ENCODE peak calls at places on chromosomes 6 and 20, in six cellular contexts. Y is gastrocnemius medialis, X is psoas muscle, S is fibroblast of lung, L is astrocyte, B is epithelial cell of esophagus. Q is an unnamed sample.
A peak's percentile ranks its signal among the peaks of the same experiment; 100 is the strongest.

GRCh38 chr6:117906454-117906904 is 585 bp upstream of the SLC35F1 start:
- DNase-seq in B (no peak), Y (no peak), L (no peak), X (no peak), S (no peak), Q (no peak)

GRCh38 chr6:30009113-30009512 is 52.0 kb upstream of the POLR1H start:
- DNase-seq in B (no peak), Y (no peak), S (no peak), X (no peak), L (no peak), Q (no peak)

GRCh38 chr6:146890644-146891434 is 292.1 kb downstream of the ADGB start:
- DNase-seq in X (no peak), S (peak; percentile 49), Y (no peak), L (peak; percentile 44), B (no peak), Q (no peak)

GRCh38 chr6:94278146-94278545 is 858.8 kb upstream of the EPHA7 start:
- DNase-seq in X (no peak), L (no peak), Y (no peak), B (no peak), S (no peak), Q (no peak)

GRCh38 chr20:46028110-46028509 is 905 bp upstream of the SLC12A5 start:
- DNase-seq in L (no peak), Y (no peak), X (no peak), S (no peak), B (no peak), Q (no peak)

GRCh38 chr6:25296217-25296905 is 17.2 kb downstream of the CARMIL1 start:
- DNase-seq in S (no peak), Y (no peak), L (no peak), B (no peak), X (no peak), Q (no peak)

GRCh38 chr6:140985679-140986275 is 1146.9 kb upstream of the GJE1 start:
- DNase-seq in Y (no peak), S (no peak), X (no peak), B (no peak), L (no peak), Q (peak; percentile 7)

GRCh38 chr20:32737371-32738223 is 5.7 kb downstream of the COMMD7 start:
- DNase-seq in X (no peak), Y (no peak), S (peak; percentile 91), B (peak; percentile 41), L (peak; percentile 90), Q (peak; percentile 81)

GRCh38 chr20:33668087-33668790 is 1.5 kb downstream of the ACTL10 start:
- DNase-seq in B (no peak), L (no peak), Y (peak; percentile 77), S (no peak), X (no peak), Q (no peak)

GRCh38 chr6:106381871-106382270 is 21.4 kb downstream of the CRYBG1 start:
- DNase-seq in B (peak; percentile 89), S (no peak), Y (no peak), X (no peak), L (no peak), Q (no peak)

GRCh38 chr20:25044660-25045342 is 13.1 kb downstream of the ACSS1 start:
- DNase-seq in S (no peak), L (no peak), X (peak; percentile 31), Y (peak; percentile 78), B (no peak), Q (no peak)

GRCh38 chr6:35218021-35218420 is 4.3 kb downstream of the SCUBE3 start:
- DNase-seq in X (no peak), Y (no peak), L (peak; percentile 31), B (peak; percentile 46), S (peak; percentile 54), Q (peak; percentile 54)

GRCh38 chr6:47197672-47198640 is 111.7 kb downstream of the TNFRSF21 start:
- DNase-seq in S (no peak), L (no peak), X (no peak), Y (no peak), B (no peak), Q (no peak)

GRCh38 chr6:81785340-81785739 is 32.9 kb upstream of the TENT5A start:
- DNase-seq in S (no peak), X (no peak), L (no peak), B (peak; percentile 79), Y (no peak), Q (no peak)

GRCh38 chr6:81788748-81789147 is 36.3 kb upstream of the TENT5A start:
- DNase-seq in Y (no peak), X (no peak), S (no peak), L (no peak), B (no peak), Q (peak; percentile 25)

GRCh38 chr6:81786159-81786558 is 33.7 kb upstream of the TENT5A start:
- DNase-seq in L (no peak), X (no peak), B (peak; percentile 39), S (peak; percentile 20), Y (no peak), Q (no peak)

GRCh38 chr6:81789303-81789702 is 36.8 kb upstream of the TENT5A start:
- DNase-seq in B (no peak), L (no peak), X (no peak), Y (no peak), S (no peak), Q (no peak)

DNA sequence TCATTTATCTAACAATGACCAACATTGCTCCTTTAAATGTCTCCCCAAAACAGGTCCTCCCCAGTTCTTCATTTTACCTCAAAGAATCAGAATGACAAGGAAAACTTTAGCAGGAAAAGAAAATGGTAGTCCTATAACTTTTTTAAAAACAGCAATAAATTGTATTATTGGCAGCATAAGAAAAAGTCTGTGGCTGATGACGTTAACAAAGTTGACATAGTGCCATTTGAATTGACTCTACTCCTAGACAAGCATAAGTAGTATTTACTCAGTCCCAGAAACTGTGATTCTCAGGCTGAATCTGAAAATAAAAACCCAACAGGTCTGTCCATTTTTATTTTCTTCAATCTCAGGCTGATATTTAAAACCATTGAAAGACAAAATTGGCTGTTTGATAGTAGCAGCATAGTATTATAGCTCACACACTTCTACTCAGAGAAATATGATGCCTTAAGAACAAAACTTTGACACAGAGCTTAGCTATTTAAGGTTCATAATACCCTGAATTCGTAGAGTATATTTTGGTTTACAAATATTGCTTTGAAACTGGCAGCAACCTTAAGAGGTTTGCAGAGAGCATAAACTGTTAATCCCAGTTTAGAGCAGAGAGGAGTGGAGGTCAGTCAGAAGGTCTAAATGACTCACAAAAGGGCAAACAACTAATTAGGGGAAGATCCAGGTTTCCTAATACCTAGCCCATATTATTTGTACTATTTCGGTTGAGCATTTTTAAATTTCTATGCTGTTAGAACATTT is 35.0 kb upstream of the TENT5A start:
- DNase-seq in S (peak; percentile 69), X (no peak), Y (no peak), L (peak; percentile 64), B (peak; percentile 7), Q (peak; percentile 77)
- H3K4me3 ChIP-seq in S (peak overlapping the region; percentile 9), X (no peak overlapping the region), Y (no peak overlapping the region), L (no peak overlapping the region), B (no peak overlapping the region), Q (no peak overlapping the region)

DNA sequence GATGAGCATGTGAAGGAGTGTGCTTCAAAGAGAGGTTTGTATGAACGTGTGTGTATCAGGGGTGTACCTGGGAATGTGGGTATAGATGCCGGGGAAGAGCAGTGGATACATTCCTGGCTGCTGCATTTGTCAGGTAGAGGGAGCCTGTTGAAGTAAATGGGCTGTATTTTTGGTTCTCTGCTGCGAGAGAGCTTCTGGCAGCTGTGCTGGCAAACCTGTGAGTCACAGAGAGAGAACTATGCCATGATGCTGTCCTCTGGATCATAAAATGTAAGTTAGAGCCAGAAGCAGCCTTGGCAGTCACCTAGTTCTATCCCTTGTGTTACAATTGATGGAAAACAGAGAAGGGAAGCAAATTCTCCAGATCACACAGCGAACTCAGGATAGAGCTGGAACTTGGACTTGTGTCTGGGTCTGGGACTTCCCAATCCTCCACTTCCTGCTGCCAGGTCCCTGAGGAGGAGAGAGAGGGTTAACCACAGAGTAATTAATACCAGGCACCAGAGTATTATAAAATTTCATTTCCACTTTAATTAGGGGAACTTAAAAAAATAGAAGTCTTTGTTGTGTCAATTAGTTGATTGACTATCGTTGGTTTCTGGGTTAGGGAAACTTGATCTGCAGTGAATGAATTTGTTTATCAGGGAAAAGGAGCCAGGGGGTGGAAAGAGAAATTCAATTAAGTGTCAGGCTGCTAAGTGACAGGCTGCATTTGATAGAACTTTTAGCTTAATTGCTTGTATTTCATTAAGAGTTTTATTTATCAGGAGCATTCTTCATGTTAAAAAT is 41.1 kb upstream of the GTSF1L start:
- DNase-seq in Y (no peak), X (no peak), B (peak; percentile 43), S (peak; percentile 61), L (peak; percentile 43), Q (no peak)
- TF ChIP-seq CTCF in Y (no peak), X (no peak), B (no peak), S (no peak), L (no peak), Q (no peak)

GRCh38 chr6:27375613-27376079 is 12.9 kb upstream of the ZNF391 start:
- DNase-seq in Y (no peak), S (peak; percentile 13), B (peak; percentile 9), L (no peak), X (no peak), Q (peak; percentile 14)

GRCh38 chr6:27370391-27370790 is 18.2 kb upstream of the ZNF391 start:
- DNase-seq in B (no peak), X (no peak), Y (no peak), L (no peak), S (peak; percentile 9), Q (no peak)

DNA sequence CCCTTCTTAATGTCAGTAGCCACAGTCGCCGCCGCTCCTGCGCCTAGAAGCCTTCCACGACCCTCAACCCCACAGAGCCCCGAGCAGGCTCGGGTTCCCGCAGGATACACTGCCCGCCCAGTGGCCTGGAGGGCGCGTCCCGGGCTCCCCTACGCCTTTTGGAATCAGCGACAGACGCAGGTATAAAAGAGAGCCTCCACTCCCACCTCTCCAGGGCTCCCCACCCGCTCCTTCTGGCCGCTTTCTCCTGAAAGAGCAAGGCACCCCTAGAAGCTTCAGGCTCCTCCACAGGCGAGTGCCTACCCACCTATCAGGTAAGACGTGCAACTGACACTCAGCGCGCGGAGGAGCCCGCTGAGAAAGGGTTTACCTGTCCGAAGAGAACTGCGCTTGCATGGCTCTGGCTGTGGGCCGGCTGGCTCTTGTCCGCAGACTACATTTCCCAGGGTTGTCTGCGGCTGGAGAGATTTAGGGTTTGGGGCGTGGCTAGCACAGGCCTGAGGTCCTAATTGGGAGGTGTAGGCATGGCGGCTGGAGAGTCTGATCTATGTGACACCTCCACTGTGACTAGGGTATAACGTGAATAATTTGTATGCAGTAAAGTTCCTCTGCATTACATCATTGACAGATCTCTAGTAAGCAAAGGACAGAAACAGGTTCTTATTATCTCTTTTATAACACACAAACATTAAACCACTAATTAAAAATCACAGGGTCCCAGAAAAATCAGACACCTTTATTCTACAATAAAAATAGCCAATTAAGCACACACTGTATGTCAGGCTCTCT is 13.5 kb upstream of the ZNF391 start:
- DNase-seq in B (peak; percentile 94), S (peak; percentile 66), L (peak; percentile 44), X (peak; percentile 60), Y (peak; percentile 74), Q (peak; percentile 67)
- H3K4me3 ChIP-seq in B (peak overlapping the region; percentile 78), S (peak overlapping the region; percentile 79), L (peak overlapping the region; percentile 44), X (peak overlapping the region; percentile 88), Y (peak overlapping the region; percentile 71), Q (peak overlapping the region; percentile 71)

GRCh38 chr6:151379933-151380847 is 11.2 kb downstream of the ZBTB2 start:
- DNase-seq in S (peak; percentile 31), Y (no peak), B (no peak), L (no peak), X (peak; percentile 25), Q (no peak)

GRCh38 chr6:151374024-151374423 is 17.3 kb downstream of the ZBTB2 start:
- DNase-seq in L (no peak), X (no peak), S (no peak), B (peak; percentile 32), Y (no peak), Q (peak; percentile 42)

GRCh38 chr6:151377095-151377494 is 14.3 kb downstream of the ZBTB2 start:
- DNase-seq in L (no peak), B (no peak), S (no peak), Y (no peak), X (no peak), Q (no peak)

GRCh38 chr6:151375833-151376232 is 15.5 kb downstream of the ZBTB2 start:
- DNase-seq in X (no peak), B (no peak), S (no peak), L (no peak), Y (no peak), Q (no peak)

GRCh38 chr6:151376440-151376839 is 14.9 kb downstream of the ZBTB2 start:
- DNase-seq in X (no peak), L (no peak), B (no peak), S (no peak), Y (no peak), Q (no peak)
- TF ChIP-seq CTCF in X (no peak), L (peak; percentile 4), B (no peak), S (no peak), Y (no peak), Q (peak; percentile 6)